ENCODE peak calls at places on chromosomes 16 and 17, in four cellular contexts. W, V, X and D are unnamed samples.
A peak's percentile ranks its signal among the peaks of the same experiment; 100 is the strongest.

GRCh38 chr17:18362509-18363020 is 785 bp downstream of the SHMT1 start:
- DNase-seq in V (no peak), X (no peak), W (no peak), D (peak; percentile 20)

GRCh38 chr16:49112754-49113153 is 168.9 kb downstream of the CBLN1 start:
- DNase-seq in X (no peak), W (no peak), V (no peak), D (no peak)

GRCh38 chr17:65931246-65932149 is 260.4 kb downstream of the CEP112 start:
- DNase-seq in X (no peak), V (no peak), W (peak; percentile 7), D (no peak)

GRCh38 chr16:49596699-49597291 is 223.2 kb downstream of the C16orf78 start:
- DNase-seq in W (no peak), V (no peak), X (no peak), D (no peak)

GRCh38 chr16:88770459-88771293 is 14.3 kb downstream of the PIEZO1 start:
- DNase-seq in W (no peak), X (no peak), V (peak; percentile 36), D (peak; percentile 65)

GRCh38 chr17:5745091-5745820 is 160.9 kb upstream of the NLRP1 start:
- DNase-seq in W (no peak), X (no peak), V (no peak), D (no peak)

GRCh38 chr17:79785900-79786810 is 8.2 kb downstream of the CBX2 start:
- DNase-seq in W (no peak), V (no peak), X (no peak), D (no peak)

GRCh38 chr17:64020068-64020766 is at the start of gene ICAM2:
- DNase-seq in V (no peak), X (peak; percentile 89), W (peak; percentile 22), D (peak; percentile 82)

GRCh38 chr16:74793571-74793970 is 19.0 kb upstream of the FA2H start:
- DNase-seq in V (no peak), W (no peak), X (no peak), D (no peak)

GRCh38 chr16:50771366-50771765 is 29.5 kb downstream of the CYLD start:
- DNase-seq in X (no peak), W (peak; percentile 47), V (no peak), D (no peak)

GRCh38 chr17:50472286-50472685 is 3.6 kb upstream of the CHAD start:
- DNase-seq in W (no peak), X (no peak), V (no peak), D (no peak)

GRCh38 chr16:380837-381787 is 666 bp downstream of the PGAP6 start:
- DNase-seq in V (no peak), X (no peak), W (no peak), D (no peak)

GRCh38 chr17:56629450-56630187 is 36.1 kb downstream of the NOG start:
- DNase-seq in W (peak; percentile 34), V (no peak), X (peak; percentile 11), D (peak; percentile 16)

GRCh38 chr16:54288592-54289241 is 2.1 kb upstream of the IRX3 start:
- DNase-seq in W (no peak), X (no peak), V (no peak), D (no peak)